ENCODE peak calls at places on chromosome 11, in four cellular contexts. X is CD8-positive, alpha-beta T cell; F is fibroblast of mammary gland; A is B cell. P is an unnamed sample.

GRCh38 chr11:71322861-71323582 is 70.6 kb upstream of the SHANK2 start:
- DNase-seq in X (no peak), F (no peak), A (no peak), P (no peak)

GRCh38 chr11:120612363-120613263 is 101.1 kb downstream of the GRIK4 start:
- DNase-seq in X (no peak), F (peak), A (no peak), P (no peak)

GRCh38 chr11:490930-491260 is 16.1 kb downstream of the RNH1 start:
- DNase-seq in X (no peak), F (no peak), A (no peak), P (no peak)

GRCh38 chr11:8685820-8686219 is 3.2 kb downstream of the RPL27A start:
- DNase-seq in X (no peak), F (no peak), A (no peak), P (no peak)

GRCh38 chr11:120031612-120032600 is 106.0 kb downstream of the TRIM29 start:
- DNase-seq in X (no peak), F (no peak), A (no peak), P (no peak)

GRCh38 chr11:111454561-111455192 is 57.5 kb downstream of the BTG4 start:
- DNase-seq in X (peak), F (peak), A (no peak), P (peak)

GRCh38 chr11:123678246-123678645 is 23.8 kb upstream of the SCN3B start:
- DNase-seq in X (no peak), F (peak), A (no peak), P (no peak)

GRCh38 chr11:67646535-67647336 is 3.8 kb downstream of the ACY3 start:
- DNase-seq in X (peak), F (no peak), A (peak), P (no peak)

GRCh38 chr11:11407065-11407737 is 54.2 kb upstream of the CSNK2A3 start:
- DNase-seq in X (no peak), F (peak), A (no peak), P (no peak)

GRCh38 chr11:57566035-57566504 is 1.4 kb downstream of the UBE2L6 start:
- DNase-seq in X (no peak), F (peak), A (peak), P (peak)

GRCh38 chr11:134978388-134979088 is 566.5 kb upstream of the B3GAT1 start:
- DNase-seq in X (no peak), F (no peak), A (no peak), P (no peak)

GRCh38 chr11:79150966-79151365 is 289.9 kb downstream of the TENM4 start:
- DNase-seq in X (no peak), F (peak), A (no peak), P (no peak)

GRCh38 chr11:94933225-94934130 is 39.9 kb downstream of the CWC15 start:
- DNase-seq in X (no peak), F (peak), A (no peak), P (peak)

GRCh38 chr11:116853461-116854073 is 16.1 kb upstream of the APOA1 start:
- DNase-seq in X (peak), F (peak), A (peak), P (peak)

GRCh38 chr11:11206457-11206856 is 146.6 kb downstream of the CSNK2A3 start:
- DNase-seq in X (no peak), F (no peak), A (no peak), P (no peak)

GRCh38 chr11:29333993-29334780 is 682.6 kb downstream of the KCNA4 start:
- DNase-seq in X (no peak), F (peak), A (no peak), P (peak)

GRCh38 chr11:85723088-85723487 is 37.1 kb upstream of the CCDC89 start:
- DNase-seq in X (no peak), F (no peak), A (no peak), P (no peak)

GRCh38 chr11:91960770-91961169 is 263.8 kb upstream of the FAT3 start:
- DNase-seq in X (no peak), F (no peak), A (no peak), P (no peak)

GRCh38 chr11:36271794-36272409 is 17.3 kb downstream of the COMMD9 start:
- DNase-seq in X (no peak), F (no peak), A (no peak), P (no peak)

GRCh38 chr11:29616611-29617010 is 400.2 kb downstream of the KCNA4 start:
- DNase-seq in X (no peak), F (peak), A (no peak), P (no peak)